ENCODE peak calls at places on chromosome 15, in eight cellular contexts. C is neural progenitor cell, S is lung, O is HCT116, Q is T follicular helper cell, H is cardiac septum, X is aorta, R is thoracic aorta. T is an unnamed sample.

GRCh38 chr15:61182955-61183354 is 46.1 kb downstream of the RORA start:
- DNase-seq in Q (no peak), S (no peak), C (no peak), X (no peak), O (no peak), H (no peak), R (no peak), T (no peak)

GRCh38 chr15:70140543-70141375 is 43.0 kb upstream of the TLE3 start:
- DNase-seq in C (no peak), R (no peak), O (no peak), X (peak), S (peak), Q (peak), H (no peak), T (peak)

GRCh38 chr15:58331903-58332675 is 99.7 kb upstream of the LIPC start:
- DNase-seq in X (peak), R (peak), H (peak), C (peak), O (peak), S (peak), Q (no peak), T (peak)

GRCh38 chr15:84621358-84621979 is 20.7 kb downstream of the ZSCAN2 start:
- DNase-seq in H (peak), O (no peak), Q (no peak), X (peak), R (no peak), C (no peak), S (no peak), T (no peak)

GRCh38 chr15:33754242-33754641 is 214.1 kb upstream of the CHRM5 start:
- DNase-seq in X (no peak), O (no peak), R (no peak), C (no peak), S (no peak), Q (no peak), H (no peak), T (no peak)

GRCh38 chr15:25437751-25438600 is 848 bp downstream of the UBE3A start:
- DNase-seq in C (peak), Q (peak), X (peak), O (peak), H (peak), S (peak), R (peak), T (peak)

GRCh38 chr15:36596915-36597314 is 17.5 kb downstream of the CDIN1 start:
- DNase-seq in Q (no peak), H (no peak), R (no peak), S (no peak), O (no peak), C (no peak), X (no peak), T (no peak)

GRCh38 chr15:62164500-62165028 is 521 bp downstream of the C2CD4B start:
- DNase-seq in S (no peak), X (no peak), R (no peak), O (no peak), C (peak), H (peak), Q (no peak), T (peak)

GRCh38 chr15:65182538-65182937 is 2.6 kb downstream of the CLPX start:
- DNase-seq in S (no peak), C (no peak), X (no peak), O (no peak), H (no peak), Q (no peak), R (no peak), T (no peak)

GRCh38 chr15:76150508-76150907 is 90.7 kb downstream of the TMEM266 start:
- DNase-seq in R (no peak), C (no peak), H (no peak), X (peak), O (no peak), Q (no peak), S (no peak), T (no peak)

GRCh38 chr15:42194502-42194901 is 13.6 kb downstream of the VPS39 start:
- DNase-seq in H (no peak), X (no peak), R (peak), Q (no peak), O (no peak), S (no peak), C (no peak), T (no peak)

GRCh38 chr15:29934251-29934650 is 112.0 kb upstream of the TJP1 start:
- DNase-seq in H (no peak), R (no peak), Q (no peak), X (no peak), O (no peak), S (no peak), C (no peak), T (peak)

GRCh38 chr15:52797625-52798501 is 7.7 kb upstream of the ONECUT1 start:
- DNase-seq in C (no peak), H (no peak), R (no peak), Q (no peak), S (no peak), O (no peak), X (no peak), T (no peak)

GRCh38 chr15:48437178-48437577 is 105.9 kb downstream of the DUT start:
- DNase-seq in S (no peak), H (no peak), X (no peak), R (no peak), Q (no peak), C (no peak), O (no peak), T (peak)

T was measured in dermis microvascular lymphatic vessel endothelial cell.